ENCODE peak calls at places on chromosome 6, in nine cellular contexts. F, O, N, K, Y, H, Z, J and G are unnamed samples.

GRCh38 chr6:16769986-16770376 is 8.7 kb upstream of the ATXN1 start:
- DNase-seq in F (no peak), O (no peak), N (no peak), K (no peak), Y (no peak), H (no peak), Z (peak), J (no peak), G (no peak)

GRCh38 chr6:36985384-36985962 is 523 bp downstream of the MTCH1 start:
- DNase-seq in F (no peak), O (no peak), N (no peak), K (peak), Y (no peak), H (no peak), Z (no peak), J (no peak), G (no peak)

GRCh38 chr6:146914563-146915483 is 289.4 kb upstream of the STXBP5 start:
- DNase-seq in F (no peak), O (no peak), N (no peak), K (no peak), Y (no peak), H (no peak), Z (peak), J (no peak), G (no peak)

GRCh38 chr6:105474234-105474633 is 71.4 kb upstream of the PREP start:
- DNase-seq in F (no peak), O (no peak), N (peak), K (no peak), Y (no peak), H (peak), Z (no peak), J (no peak), G (no peak)

GRCh38 chr6:108589244-108589730 is 28.6 kb downstream of the FOXO3 start:
- DNase-seq in F (peak), O (no peak), N (peak), K (no peak), Y (no peak), H (peak), Z (peak), J (peak), G (no peak)

GRCh38 chr6:95572098-95572497 is 5.2 kb upstream of the MANEA start:
- DNase-seq in F (no peak), O (no peak), N (no peak), K (no peak), Y (no peak), H (no peak), Z (no peak), J (no peak), G (no peak)

GRCh38 chr6:36204068-36204753 is 7.7 kb downstream of the BRPF3 start:
- DNase-seq in F (no peak), O (peak), N (no peak), K (peak), Y (peak), H (no peak), Z (no peak), J (no peak), G (peak)

GRCh38 chr6:25952535-25952934 is 10.1 kb upstream of the TRIM38 start:
- DNase-seq in F (no peak), O (no peak), N (no peak), K (no peak), Y (no peak), H (no peak), Z (no peak), J (no peak), G (no peak)

GRCh38 chr6:166998256-166999144 is 697 bp upstream of the CEP43 start:
- DNase-seq in F (no peak), O (peak), N (peak), K (peak), Y (peak), H (no peak), Z (no peak), J (no peak), G (peak)

GRCh38 chr6:21731411-21732031 is 138.0 kb downstream of the SOX4 start:
- DNase-seq in F (no peak), O (no peak), N (no peak), K (no peak), Y (no peak), H (no peak), Z (peak), J (no peak), G (no peak)

GRCh38 chr6:30006170-30007131 is 54.6 kb upstream of the POLR1H start:
- DNase-seq in F (no peak), O (no peak), N (peak), K (peak), Y (peak), H (peak), Z (no peak), J (peak), G (peak)

GRCh38 chr6:6665505-6665904 is 77.0 kb downstream of the LY86 start:
- DNase-seq in F (no peak), O (no peak), N (no peak), K (no peak), Y (no peak), H (no peak), Z (no peak), J (no peak), G (no peak)

GRCh38 chr6:108946695-108947094 is 98.5 kb downstream of the ARMC2 start:
- DNase-seq in F (no peak), O (no peak), N (no peak), K (no peak), Y (no peak), H (no peak), Z (peak), J (no peak), G (no peak)

GRCh38 chr6:123085403-123085802 is 89.4 kb downstream of the CLVS2 start:
- DNase-seq in F (no peak), O (no peak), N (no peak), K (no peak), Y (no peak), H (no peak), Z (no peak), J (no peak), G (no peak)

GRCh38 chr6:18204691-18205090 is 49.5 kb downstream of the KDM1B start:
- DNase-seq in F (no peak), O (no peak), N (no peak), K (no peak), Y (no peak), H (peak), Z (no peak), J (no peak), G (no peak)

GRCh38 chr6:156953478-156954146 is 176.4 kb downstream of the ARID1B start:
- DNase-seq in F (peak), O (no peak), N (no peak), K (no peak), Y (peak), H (peak), Z (peak), J (no peak), G (no peak)

GRCh38 chr6:149861603-149862423 is 2.3 kb downstream of the LRP11 start:
- DNase-seq in F (no peak), O (no peak), N (no peak), K (no peak), Y (no peak), H (no peak), Z (no peak), J (no peak), G (no peak)

GRCh38 chr6:148441454-148441911 is 98.8 kb downstream of the SASH1 start:
- DNase-seq in F (no peak), O (no peak), N (no peak), K (no peak), Y (no peak), H (no peak), Z (peak), J (no peak), G (no peak)

GRCh38 chr6:125986956-125987617 is 747 bp downstream of the TRMT11 start:
- DNase-seq in F (no peak), O (no peak), N (no peak), K (no peak), Y (peak), H (peak), Z (peak), J (no peak), G (peak)

GRCh38 chr6:149716181-149716580 is 1.7 kb downstream of the LATS1 start:
- DNase-seq in F (peak), O (no peak), N (no peak), K (no peak), Y (no peak), H (no peak), Z (no peak), J (no peak), G (peak)

GRCh38 chr6:53437557-53438202 is 88.9 kb upstream of the ELOVL5 start:
- DNase-seq in F (peak), O (no peak), N (peak), K (no peak), Y (peak), H (peak), Z (peak), J (no peak), G (peak)

GRCh38 chr6:124986146-124986545 is 23.9 kb downstream of the RNF217 start:
- DNase-seq in F (no peak), O (no peak), N (no peak), K (no peak), Y (no peak), H (no peak), Z (no peak), J (no peak), G (no peak)

GRCh38 chr6:45513331-45513730 is 135.6 kb upstream of the SUPT3H start:
- DNase-seq in F (no peak), O (no peak), N (no peak), K (no peak), Y (no peak), H (no peak), Z (no peak), J (no peak), G (no peak)

GRCh38 chr6:10529231-10529801 is 8.2 kb downstream of the GCNT2 start:
- DNase-seq in F (peak), O (no peak), N (no peak), K (no peak), Y (no peak), H (no peak), Z (no peak), J (no peak), G (no peak)

GRCh38 chr6:170100046-170100445 is 190.8 kb downstream of the DLL1 start:
- DNase-seq in F (no peak), O (no peak), N (no peak), K (no peak), Y (peak), H (no peak), Z (no peak), J (no peak), G (no peak)

GRCh38 chr6:99613398-99613704 is 6.7 kb downstream of the PRDM13 start:
- DNase-seq in F (peak), O (no peak), N (peak), K (no peak), Y (peak), H (no peak), Z (peak), J (no peak), G (peak)